ENCODE peak calls at places on chromosomes 13 and 19, in six cellular contexts. One of them, this sample, is unnamed.

GRCh38 chr19:50776131-50776530 is 5.9 kb downstream of the GPR32 start:
- DNase-seq in cardiac muscle cell: no peak
- DNase-seq in lower lobe of right lung: no peak
- DNase-seq in MCF 10A: no peak
- DNase-seq in AG04450: no peak
- DNase-seq in GM12865: no peak
- DNase-seq in this sample: no peak

GRCh38 chr19:50030937-50031336 is 5.1 kb downstream of the ZNF473 start:
- DNase-seq in cardiac muscle cell: no peak
- DNase-seq in MCF 10A: no peak
- DNase-seq in GM12865: no peak
- DNase-seq in lower lobe of right lung: no peak
- DNase-seq in AG04450: no peak
- DNase-seq in this sample: no peak

GRCh38 chr19:4559569-4559968 is at the start of gene SEMA6B:
- DNase-seq in cardiac muscle cell: peak; percentile 57
- DNase-seq in MCF 10A: no peak
- DNase-seq in lower lobe of right lung: peak; percentile 75
- DNase-seq in AG04450: no peak
- DNase-seq in GM12865: no peak
- DNase-seq in this sample: no peak

GRCh38 chr19:14410775-14411134 is 8.4 kb downstream of the DDX39A start:
- DNase-seq in cardiac muscle cell: no peak
- DNase-seq in lower lobe of right lung: no peak
- DNase-seq in GM12865: no peak
- DNase-seq in AG04450: no peak
- DNase-seq in MCF 10A: no peak
- DNase-seq in this sample: no peak

GRCh38 chr19:18443831-18444230 is 5.9 kb upstream of the ISYNA1 start:
- DNase-seq in MCF 10A: no peak
- DNase-seq in GM12865: no peak
- DNase-seq in lower lobe of right lung: no peak
- DNase-seq in AG04450: no peak
- DNase-seq in cardiac muscle cell: no peak
- DNase-seq in this sample: no peak

GRCh38 chr13:110661256-110661655 is 44.7 kb downstream of the CARS2 start:
- DNase-seq in GM12865: no peak
- DNase-seq in lower lobe of right lung: no peak
- DNase-seq in cardiac muscle cell: peak; percentile 21
- DNase-seq in AG04450: no peak
- DNase-seq in MCF 10A: no peak
- DNase-seq in this sample: no peak

GRCh38 chr19:46976845-46977320 is 42.8 kb upstream of the NPAS1 start:
- DNase-seq in AG04450: no peak
- DNase-seq in lower lobe of right lung: no peak
- DNase-seq in MCF 10A: no peak
- DNase-seq in cardiac muscle cell: peak; percentile 83
- DNase-seq in GM12865: no peak
- DNase-seq in this sample: no peak

GRCh38 chr19:16118489-16119033 is 6.9 kb downstream of the RAB8A start:
- DNase-seq in GM12865: peak; percentile 98
- DNase-seq in lower lobe of right lung: peak; percentile 76
- DNase-seq in AG04450: no peak
- DNase-seq in cardiac muscle cell: no peak
- DNase-seq in MCF 10A: no peak
- DNase-seq in this sample: peak; percentile 88

GRCh38 chr19:55585658-55586339 is 5.2 kb upstream of the ZNF579 start:
- DNase-seq in AG04450: peak; percentile 37
- DNase-seq in GM12865: no peak
- DNase-seq in lower lobe of right lung: peak; percentile 89
- DNase-seq in cardiac muscle cell: peak; percentile 93
- DNase-seq in MCF 10A: no peak
- DNase-seq in this sample: peak; percentile 65

GRCh38 chr13:29996316-29996715 is 145.9 kb upstream of the UBL3 start:
- DNase-seq in GM12865: no peak
- DNase-seq in AG04450: no peak
- DNase-seq in MCF 10A: no peak
- DNase-seq in lower lobe of right lung: no peak
- DNase-seq in cardiac muscle cell: no peak
- DNase-seq in this sample: no peak

GRCh38 chr19:18109731-18110671 is 12.4 kb downstream of the MAST3 start:
- DNase-seq in AG04450: no peak
- DNase-seq in GM12865: peak; percentile 57
- DNase-seq in lower lobe of right lung: peak; percentile 85
- DNase-seq in MCF 10A: peak; percentile 41
- DNase-seq in cardiac muscle cell: no peak
- DNase-seq in this sample: peak; percentile 77

GRCh38 chr19:14366529-14366928 is 14.7 kb upstream of the ADGRE5 start:
- DNase-seq in AG04450: no peak
- DNase-seq in cardiac muscle cell: peak; percentile 82
- DNase-seq in lower lobe of right lung: peak; percentile 92
- DNase-seq in MCF 10A: peak; percentile 94
- DNase-seq in GM12865: peak; percentile 96
- DNase-seq in this sample: peak; percentile 70

GRCh38 chr19:8607386-8607785 is 3.1 kb downstream of the ADAMTS10 start:
- DNase-seq in AG04450: no peak
- DNase-seq in MCF 10A: peak; percentile 59
- DNase-seq in cardiac muscle cell: peak; percentile 81
- DNase-seq in GM12865: no peak
- DNase-seq in lower lobe of right lung: no peak
- DNase-seq in this sample: no peak

GRCh38 chr19:55640577-55641375 is at the start of gene ZNF580:
- DNase-seq in cardiac muscle cell: peak; percentile 93
- DNase-seq in MCF 10A: peak; percentile 55
- DNase-seq in AG04450: no peak
- DNase-seq in GM12865: peak; percentile 88
- DNase-seq in lower lobe of right lung: peak; percentile 73
- DNase-seq in this sample: peak; percentile 82

GRCh38 chr13:100485265-100485664 is 103.3 kb downstream of the GGACT start:
- DNase-seq in cardiac muscle cell: no peak
- DNase-seq in MCF 10A: no peak
- DNase-seq in GM12865: no peak
- DNase-seq in AG04450: no peak
- DNase-seq in lower lobe of right lung: no peak
- DNase-seq in this sample: no peak

GRCh38 chr13:80048802-80049201 is 292.1 kb downstream of the SPRY2 start:
- DNase-seq in lower lobe of right lung: peak; percentile 79
- DNase-seq in GM12865: peak; percentile 86
- DNase-seq in AG04450: peak; percentile 84
- DNase-seq in cardiac muscle cell: peak; percentile 96
- DNase-seq in MCF 10A: peak; percentile 87
- DNase-seq in this sample: peak; percentile 41

GRCh38 chr13:103692442-103692841 is 626.2 kb upstream of the SLC10A2 start:
- DNase-seq in MCF 10A: no peak
- DNase-seq in cardiac muscle cell: no peak
- DNase-seq in lower lobe of right lung: no peak
- DNase-seq in AG04450: no peak
- DNase-seq in GM12865: no peak
- DNase-seq in this sample: no peak

GRCh38 chr13:98083507-98083906 is 59.4 kb upstream of the FARP1 start:
- DNase-seq in lower lobe of right lung: no peak
- DNase-seq in MCF 10A: peak; percentile 18
- DNase-seq in cardiac muscle cell: peak; percentile 90
- DNase-seq in GM12865: no peak
- DNase-seq in AG04450: peak; percentile 83
- DNase-seq in this sample: no peak

GRCh38 chr13:31797154-31797775 is 57.9 kb downstream of the RXFP2 start:
- DNase-seq in AG04450: peak; percentile 2
- DNase-seq in MCF 10A: peak; percentile 54
- DNase-seq in lower lobe of right lung: no peak
- DNase-seq in GM12865: no peak
- DNase-seq in cardiac muscle cell: peak; percentile 69
- DNase-seq in this sample: no peak

GRCh38 chr19:49157445-49158224 is at the start of gene TRPM4:
- DNase-seq in cardiac muscle cell: peak; percentile 82
- DNase-seq in GM12865: no peak
- DNase-seq in MCF 10A: peak; percentile 88
- DNase-seq in AG04450: no peak
- DNase-seq in lower lobe of right lung: peak; percentile 94
- DNase-seq in this sample: peak; percentile 62

GRCh38 chr13:50810998-50811397 is 32.5 kb downstream of the DLEU7 start:
- DNase-seq in GM12865: peak; percentile 78
- DNase-seq in cardiac muscle cell: no peak
- DNase-seq in lower lobe of right lung: no peak
- DNase-seq in MCF 10A: no peak
- DNase-seq in AG04450: no peak
- DNase-seq in this sample: peak; percentile 19

DNA sequence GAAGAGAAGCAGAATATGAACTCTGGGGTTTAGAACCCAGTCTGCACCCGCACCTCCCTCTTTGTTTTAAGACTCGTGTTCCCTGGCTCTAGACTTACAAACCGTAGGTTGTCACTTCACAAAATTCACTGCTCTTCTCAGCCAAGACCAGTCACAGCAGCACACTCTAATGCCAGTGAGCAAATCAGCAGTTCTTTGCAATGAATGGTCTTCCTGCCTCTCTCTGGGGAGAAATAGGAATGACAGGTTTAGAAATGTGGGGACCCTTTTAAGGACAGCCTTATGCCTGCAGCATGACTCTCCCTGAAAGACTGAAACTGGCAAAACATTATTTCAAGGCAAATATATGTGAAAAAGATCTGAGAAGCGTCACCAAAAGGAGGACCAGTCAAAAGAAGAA is 156.9 kb downstream of the KCTD15 start:
- DNase-seq in GM12865: no peak
- DNase-seq in MCF 10A: no peak
- DNase-seq in AG04450: no peak
- DNase-seq in cardiac muscle cell: no peak
- DNase-seq in lower lobe of right lung: no peak
- DNase-seq in this sample: no peak
- TF ChIP-seq CTCF in GM12865: no peak
- TF ChIP-seq CTCF in MCF 10A: no peak
- TF ChIP-seq CTCF in AG04450: no peak
- TF ChIP-seq CTCF in cardiac muscle cell: no peak
- TF ChIP-seq CTCF in lower lobe of right lung: no peak
- TF ChIP-seq CTCF in this sample: no peak

GRCh38 chr13:24353736-24354135 is 44.4 kb downstream of the C1QTNF9 start:
- DNase-seq in GM12865: no peak
- DNase-seq in AG04450: no peak
- DNase-seq in cardiac muscle cell: no peak
- DNase-seq in lower lobe of right lung: no peak
- DNase-seq in MCF 10A: no peak
- DNase-seq in this sample: no peak

GRCh38 chr13:24351423-24351822 is 42.0 kb downstream of the C1QTNF9 start:
- DNase-seq in AG04450: no peak
- DNase-seq in lower lobe of right lung: no peak
- DNase-seq in MCF 10A: no peak
- DNase-seq in GM12865: no peak
- DNase-seq in cardiac muscle cell: no peak
- DNase-seq in this sample: no peak

GRCh38 chr13:24348385-24348784 is 39.0 kb downstream of the C1QTNF9 start:
- DNase-seq in MCF 10A: no peak
- DNase-seq in AG04450: no peak
- DNase-seq in cardiac muscle cell: no peak
- DNase-seq in lower lobe of right lung: no peak
- DNase-seq in GM12865: no peak
- DNase-seq in this sample: no peak

DNA sequence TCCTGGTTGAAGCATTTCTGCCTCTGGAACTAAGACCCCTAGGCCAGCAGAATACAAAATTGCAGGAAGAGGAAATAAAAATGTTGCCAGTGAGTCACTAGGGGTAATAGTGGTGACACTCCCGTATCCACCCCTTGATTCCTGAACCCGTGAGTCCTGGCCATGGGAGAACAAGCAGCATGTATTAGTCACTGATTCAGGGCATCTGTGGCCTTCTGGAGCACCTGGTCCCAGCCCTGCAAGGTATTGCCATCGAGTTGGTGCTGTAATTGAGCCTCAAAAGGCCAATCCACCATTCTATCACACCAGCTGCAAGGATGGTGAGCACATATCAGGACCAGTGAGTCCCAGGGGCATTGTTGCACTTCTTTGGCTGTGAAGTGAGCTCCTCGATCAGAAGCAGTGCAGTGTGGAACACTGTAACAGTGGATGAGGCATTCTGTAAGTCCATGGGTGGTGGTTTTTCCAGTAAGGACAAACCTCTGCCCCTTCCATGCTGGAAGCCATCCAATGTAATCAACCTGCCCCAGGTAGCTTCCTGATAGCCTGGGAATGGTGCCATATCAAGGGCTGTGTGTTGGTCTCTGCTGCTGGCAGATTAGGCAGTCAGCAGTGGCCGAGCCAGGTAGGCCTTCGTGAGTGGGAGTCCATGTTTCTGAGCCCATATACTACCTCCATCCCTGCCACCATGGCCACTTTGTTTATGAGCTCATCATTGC is 39.6 kb downstream of the C1QTNF9 start:
- DNase-seq in AG04450: no peak
- DNase-seq in cardiac muscle cell: no peak
- DNase-seq in GM12865: no peak
- DNase-seq in lower lobe of right lung: peak; percentile 68
- DNase-seq in MCF 10A: peak; percentile 89
- DNase-seq in this sample: no peak
- TF ChIP-seq CTCF in AG04450: no peak
- TF ChIP-seq CTCF in cardiac muscle cell: no peak
- TF ChIP-seq CTCF in GM12865: no peak
- TF ChIP-seq CTCF in lower lobe of right lung: no peak
- TF ChIP-seq CTCF in MCF 10A: no peak
- TF ChIP-seq CTCF in this sample: no peak

DNA sequence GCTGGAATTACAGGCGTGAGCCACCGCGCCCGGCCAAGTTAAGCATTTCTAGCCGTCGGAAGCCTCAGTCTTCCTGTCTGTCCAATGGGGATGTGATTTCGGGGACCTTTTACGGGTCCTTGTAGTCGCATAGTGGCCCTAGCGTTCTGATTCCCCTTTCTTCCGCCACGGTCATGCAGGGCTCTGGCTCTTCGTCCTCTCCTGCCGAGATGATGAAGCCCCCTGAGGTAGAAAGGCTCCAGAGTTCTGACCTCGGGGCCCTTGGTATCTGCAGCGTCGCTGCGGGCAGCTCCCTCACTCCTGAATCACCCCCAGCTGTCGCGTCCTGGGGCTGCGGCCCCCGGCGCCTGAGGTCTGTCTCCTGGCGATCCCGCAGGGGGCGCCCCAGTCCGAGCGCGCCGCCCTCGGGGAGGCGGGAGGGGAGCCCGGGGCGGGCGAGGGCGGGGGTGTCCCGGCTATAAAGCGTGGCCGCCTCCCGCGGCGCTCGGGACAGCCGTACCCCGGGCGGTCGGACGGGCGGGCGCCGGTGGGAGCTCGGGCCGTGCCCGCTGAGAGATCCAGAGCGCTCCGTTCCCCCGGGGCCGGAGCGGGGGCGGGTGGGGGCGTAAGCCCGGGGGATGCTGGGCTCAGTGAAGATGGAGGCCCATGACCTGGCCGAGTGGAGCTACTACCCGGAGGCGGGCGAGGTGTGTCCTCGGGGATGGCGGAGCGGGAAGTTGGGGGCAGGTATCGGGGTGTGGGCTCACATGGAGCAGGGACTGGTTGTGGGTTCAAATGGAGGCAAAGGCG is at the start of gene FOXA3:
- DNase-seq in MCF 10A: no peak
- DNase-seq in cardiac muscle cell: peak; percentile 32
- DNase-seq in AG04450: no peak
- DNase-seq in GM12865: peak; percentile 69
- DNase-seq in lower lobe of right lung: no peak
- DNase-seq in this sample: peak; percentile 93
- TF ChIP-seq CTCF in MCF 10A: peak; percentile 46
- TF ChIP-seq CTCF in cardiac muscle cell: peak; percentile 49
- TF ChIP-seq CTCF in AG04450: peak; percentile 29
- TF ChIP-seq CTCF in GM12865: peak; percentile 64
- TF ChIP-seq CTCF in lower lobe of right lung: peak; percentile 73
- TF ChIP-seq CTCF in this sample: peak; percentile 75

GRCh38 chr13:54989418-54989817 is 1960.8 kb downstream of the OLFM4 start:
- DNase-seq in AG04450: no peak
- DNase-seq in MCF 10A: no peak
- DNase-seq in GM12865: no peak
- DNase-seq in cardiac muscle cell: no peak
- DNase-seq in lower lobe of right lung: no peak
- DNase-seq in this sample: no peak
- TF ChIP-seq CTCF in AG04450: no peak
- TF ChIP-seq CTCF in MCF 10A: no peak
- TF ChIP-seq CTCF in GM12865: no peak
- TF ChIP-seq CTCF in cardiac muscle cell: no peak
- TF ChIP-seq CTCF in lower lobe of right lung: no peak
- TF ChIP-seq CTCF in this sample: no peak

This sample was measured in GM13976.